ENCODE peak calls at places on chromosomes 2 and 18, in five cellular contexts. Y, F, K, E and H are unnamed samples.

GRCh38 chr2:218357194-218358177 is 829 bp downstream of the CATIP start:
- DNase-seq in Y (no peak), F (no peak), E (no peak), K (peak), H (no peak)

GRCh38 chr2:84175340-84175739 is 283.7 kb downstream of the SUCLG1 start:
- DNase-seq in Y (no peak), K (no peak), E (no peak), F (no peak), H (no peak)

GRCh38 chr2:197675246-197675645 is at the start of gene RFTN2:
- DNase-seq in F (no peak), Y (no peak), K (no peak), E (no peak), H (no peak)

GRCh38 chr2:11867926-11868325 is 121.5 kb downstream of the LPIN1 start:
- DNase-seq in K (peak), Y (no peak), E (no peak), F (no peak), H (no peak)

GRCh38 chr2:222159221-222159620 is 139.6 kb downstream of the PAX3 start:
- DNase-seq in E (no peak), Y (no peak), K (no peak), F (no peak), H (no peak)

GRCh38 chr18:924987-925386 is 20.3 kb downstream of the ADCYAP1 start:
- DNase-seq in E (no peak), K (no peak), F (no peak), Y (no peak), H (no peak)

GRCh38 chr2:114027437-114027836 is 137.5 kb downstream of the ACTR3 start:
- DNase-seq in K (no peak), E (no peak), F (no peak), Y (no peak), H (no peak)

GRCh38 chr18:79853303-79853992 is 55.7 kb downstream of the KCNG2 start:
- DNase-seq in F (no peak), Y (peak), K (no peak), E (peak), H (no peak)

GRCh38 chr2:235217814-235218213 is 266.0 kb downstream of the SH3BP4 start:
- DNase-seq in K (peak), F (no peak), E (no peak), Y (no peak), H (no peak)

GRCh38 chr2:201900362-201900761 is 94.0 kb downstream of the CDK15 start:
- DNase-seq in F (no peak), K (peak), E (no peak), Y (no peak), H (no peak)

GRCh38 chr18:79339094-79339908 is 56.4 kb upstream of the NFATC1 start:
- DNase-seq in F (no peak), E (no peak), K (peak), Y (no peak), H (no peak)

GRCh38 chr18:44848931-44849330 is 168.2 kb downstream of the SETBP1 start:
- DNase-seq in E (no peak), K (no peak), F (no peak), Y (no peak), H (no peak)

GRCh38 chr2:177322801-177323261 is 58.3 kb upstream of the NFE2L2 start:
- DNase-seq in Y (no peak), E (no peak), F (no peak), K (no peak), H (no peak)

GRCh38 chr2:64653174-64654062 is at the start of gene SERTAD2:
- DNase-seq in K (peak), F (peak), Y (peak), E (peak), H (peak)
- TF ChIP-seq CTCF in K (peak), F (no peak), Y (no peak), E (no peak), H (no peak)

GRCh38 chr2:237604960-237605359 is 14.4 kb upstream of the RAB17 start:
- DNase-seq in E (no peak), Y (no peak), F (no peak), K (no peak), H (no peak)
- TF ChIP-seq CTCF in E (no peak), Y (peak), F (no peak), K (peak), H (no peak)

GRCh38 chr2:171226471-171226870 is 65.8 kb upstream of the TLK1 start:
- DNase-seq in Y (no peak), F (no peak), K (no peak), E (no peak), H (no peak)

GRCh38 chr2:171227066-171227782 is 66.5 kb upstream of the TLK1 start:
- DNase-seq in E (no peak), K (peak), Y (no peak), F (no peak), H (no peak)

GRCh38 chr2:171228826-171229225 is 68.1 kb upstream of the TLK1 start:
- DNase-seq in F (no peak), Y (no peak), E (no peak), K (no peak), H (no peak)

GRCh38 chr2:171225989-171226388 is 65.3 kb upstream of the TLK1 start:
- DNase-seq in K (no peak), F (no peak), E (no peak), Y (no peak), H (no peak)

DNA sequence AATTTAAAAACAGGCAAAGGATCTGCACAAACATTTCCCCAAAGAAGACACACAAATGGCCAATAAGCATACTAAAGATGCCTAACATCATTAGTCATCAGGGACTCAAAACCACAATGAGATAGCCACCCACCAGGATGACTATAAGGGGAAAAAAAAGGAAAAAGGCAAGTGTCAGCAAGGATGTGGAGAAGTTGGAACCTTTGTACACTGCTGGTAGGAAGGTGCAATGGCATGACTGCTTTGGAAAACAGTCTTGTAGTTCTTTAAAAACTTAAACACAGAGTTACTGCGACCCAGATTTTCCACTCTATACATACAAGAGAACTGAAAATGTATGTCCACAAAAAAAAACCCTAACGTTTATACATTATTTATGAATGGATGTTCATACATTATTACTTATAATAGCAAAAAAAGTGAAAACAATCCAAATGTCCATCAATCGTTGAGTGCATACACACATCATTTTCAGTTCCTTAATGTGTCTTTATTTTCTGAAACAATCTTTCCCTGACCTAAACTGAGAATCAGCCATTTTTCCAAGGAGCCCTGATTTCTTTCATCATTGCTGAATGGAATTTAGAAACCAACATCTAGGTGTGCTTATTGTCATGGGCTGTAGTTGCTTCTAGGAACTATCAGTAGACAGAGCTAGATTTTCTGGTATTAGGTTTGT is 64.7 kb upstream of the TLK1 start:
- DNase-seq in E (no peak), F (no peak), K (peak), Y (no peak), H (no peak)
- TF ChIP-seq CTCF in E (peak), F (no peak), K (peak), Y (no peak), H (no peak)

DNA sequence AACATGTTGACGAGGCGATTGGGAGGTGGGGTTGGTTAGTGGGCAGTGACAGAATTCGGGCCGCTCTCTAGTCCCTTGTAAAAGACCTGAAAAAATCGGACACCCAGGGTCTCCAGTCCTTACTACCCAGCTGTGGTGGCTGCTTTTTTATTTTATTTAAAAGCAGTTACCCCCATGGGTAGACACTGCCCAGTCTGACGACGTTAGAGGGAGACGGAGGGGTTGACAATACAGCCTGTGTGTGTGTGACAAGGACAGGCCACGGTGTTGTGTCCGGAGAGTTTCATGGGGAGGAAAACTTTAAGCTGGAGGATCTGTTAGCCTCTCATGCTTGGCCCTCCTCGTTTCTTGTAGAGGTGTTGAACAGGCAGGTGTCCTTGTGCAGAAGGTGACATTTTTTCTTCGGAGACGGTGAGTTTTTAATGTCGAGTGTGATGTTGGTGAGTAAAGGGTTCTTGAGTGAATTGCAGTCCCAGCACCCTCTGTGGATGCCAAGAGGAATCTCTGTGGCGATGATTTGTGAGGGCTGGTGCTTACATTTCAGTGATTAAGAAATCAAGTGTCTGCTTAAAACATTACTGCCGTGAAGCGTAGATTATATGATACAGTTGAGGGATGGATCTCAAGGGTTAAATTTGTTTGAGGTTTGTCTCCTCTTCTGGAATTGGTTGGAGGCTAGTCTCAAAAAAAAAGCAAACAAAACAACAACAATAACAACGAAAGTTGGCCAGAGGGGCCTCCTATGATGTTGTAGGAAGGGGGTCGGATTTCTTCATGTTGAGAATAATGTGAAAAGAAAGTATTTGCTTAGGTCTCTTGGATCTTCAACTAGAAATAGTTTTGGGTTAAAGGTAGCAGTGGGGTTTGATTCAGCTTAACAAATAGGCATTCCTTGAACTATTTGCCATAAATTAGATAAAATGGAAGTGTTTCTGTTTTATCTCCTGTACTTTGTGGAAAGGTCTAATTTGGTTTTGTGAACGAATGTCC is 1.5 kb downstream of the NCOA1 start:
- DNase-seq in Y (no peak), E (no peak), F (peak), K (no peak), H (peak)
- TF ChIP-seq CTCF in Y (no peak), E (no peak), F (no peak), K (no peak), H (no peak)

GRCh38 chr2:152335016-152335850 is at the start of gene FMNL2:
- DNase-seq in K (peak), Y (peak), F (peak), E (peak), H (no peak)
- TF ChIP-seq CTCF in K (no peak), Y (no peak), F (no peak), E (peak), H (no peak)

DNA sequence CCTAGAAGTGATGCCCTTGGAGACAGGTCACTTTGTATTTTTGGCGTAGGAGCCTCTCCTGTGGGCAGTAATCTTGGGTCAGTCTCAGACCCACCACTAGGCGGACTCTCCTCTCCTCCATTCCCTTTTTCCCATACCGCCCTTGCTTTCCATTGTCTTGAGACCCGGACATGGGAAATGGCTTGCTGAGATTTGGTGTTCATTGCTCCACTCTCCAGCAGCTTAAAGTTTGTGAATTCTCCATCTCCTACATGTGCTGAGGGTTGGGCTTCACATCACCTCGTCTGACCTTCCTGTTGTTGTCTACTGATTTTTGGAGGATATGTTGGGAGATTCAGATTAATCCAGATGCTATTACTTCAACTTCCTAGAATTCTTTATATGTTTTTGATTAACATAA is 159.2 kb upstream of the RAB12 start:
- DNase-seq in Y (no peak), K (peak), E (no peak), F (no peak), H (no peak)
- TF ChIP-seq CTCF in Y (no peak), K (peak), E (peak), F (peak), H (no peak)